ENCODE peak calls at places on chromosomes 11 and 22, in seven cellular contexts. D is cardiac muscle cell, S is kidney epithelial cell, E is testis, B is AG10803, I is A549, Z is choroid plexus epithelial cell. N is an unnamed sample.

GRCh38 chr22:42376721-42377177 is 55.5 kb downstream of the NFAM1 start:
- DNase-seq in S (no peak), D (peak), I (no peak), Z (peak), E (peak), B (peak), N (peak)

GRCh38 chr11:73465019-73465675 is 88.9 kb downstream of the RELT start:
- DNase-seq in Z (no peak), D (no peak), E (no peak), I (no peak), B (peak), S (no peak), N (peak)

GRCh38 chr11:8017894-8018741 is 31.0 kb downstream of the EIF3F start:
- DNase-seq in S (no peak), Z (peak), B (peak), E (peak), I (no peak), D (no peak), N (peak)

GRCh38 chr11:94525933-94526332 is 13.7 kb downstream of the C11orf97 start:
- DNase-seq in E (peak), I (no peak), Z (peak), D (peak), S (peak), B (peak), N (peak)

GRCh38 chr11:42034821-42035220 is 575.4 kb upstream of the LRRC4C start:
- DNase-seq in S (no peak), B (no peak), E (no peak), Z (no peak), I (no peak), D (no peak), N (no peak)

GRCh38 chr22:19884161-19884953 is 29.7 kb upstream of the GNB1L start:
- DNase-seq in I (no peak), E (no peak), S (no peak), B (peak), Z (no peak), D (no peak), N (no peak)

GRCh38 chr11:101127348-101127698 is 2.3 kb downstream of the PGR start:
- DNase-seq in I (no peak), S (no peak), D (peak), Z (no peak), B (no peak), E (peak), N (no peak)

GRCh38 chr22:36289406-36289870 is 36.5 kb downstream of the APOL1 start:
- DNase-seq in Z (no peak), E (no peak), I (no peak), B (no peak), D (no peak), S (no peak), N (no peak)

GRCh38 chr11:2728663-2729332 is 29.0 kb upstream of the KCNQ1OT1 start:
- DNase-seq in Z (no peak), I (no peak), S (no peak), D (no peak), E (no peak), B (no peak), N (no peak)

GRCh38 chr11:76574406-76574805 is 96.1 kb downstream of the LRRC32 start:
- DNase-seq in S (no peak), B (peak), D (no peak), E (no peak), I (no peak), Z (peak), N (no peak)

GRCh38 chr11:134261626-134262488 is 8.5 kb downstream of the ACAD8 start:
- DNase-seq in B (peak), D (peak), I (peak), S (no peak), E (peak), Z (peak), N (peak)

GRCh38 chr11:74169736-74170458 is 905 bp downstream of the C2CD3 start:
- DNase-seq in E (no peak), Z (no peak), S (no peak), D (no peak), I (no peak), B (no peak), N (no peak)

GRCh38 chr11:115081972-115082371 is 403.6 kb downstream of the NXPE2 start:
- DNase-seq in D (no peak), B (no peak), I (no peak), S (no peak), Z (no peak), E (no peak), N (no peak)

GRCh38 chr11:1354125-1354938 is 35.4 kb upstream of the BRSK2 start:
- DNase-seq in D (no peak), I (no peak), S (no peak), Z (no peak), B (no peak), E (no peak), N (no peak)

GRCh38 chr22:37607010-37607911 is 1.4 kb upstream of the GGA1 start:
- DNase-seq in I (peak), E (peak), Z (peak), B (peak), D (peak), S (peak), N (peak)
- H3K4me3 ChIP-seq in I (peak), E (peak), Z (peak), B (peak), D (peak), S (peak), N (peak)

DNA sequence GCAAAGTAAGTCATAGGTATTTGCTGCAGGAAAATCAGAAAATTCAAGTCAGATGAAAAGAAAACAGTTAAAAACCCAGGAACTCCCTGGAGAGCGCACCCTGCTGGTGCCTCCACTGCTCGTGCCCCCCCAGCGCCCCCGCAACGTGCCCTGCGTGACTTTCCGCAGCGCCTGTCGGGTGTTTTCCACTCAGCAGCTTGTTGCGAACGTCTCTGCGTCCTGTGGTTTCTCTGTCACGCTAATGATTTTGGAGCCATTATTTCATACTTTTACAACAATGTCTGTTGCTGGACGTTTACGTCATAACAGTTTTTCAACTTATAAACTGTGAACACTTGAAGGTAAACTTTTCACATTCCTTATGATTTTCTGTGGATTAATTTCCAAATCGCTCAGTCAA is 5.0 kb downstream of the CRELD2 start:
- DNase-seq in I (no peak), S (no peak), D (no peak), E (no peak), B (no peak), Z (no peak), N (no peak)
- TF ChIP-seq CTCF in I (no peak), S (peak), D (no peak), E (no peak), B (no peak), Z (peak), N (no peak)

GRCh38 chr11:59666969-59667368 is 1.9 kb downstream of the PATL1 start:
- DNase-seq in S (no peak), D (no peak), E (no peak), B (peak), I (no peak), Z (peak), N (peak)
- H3K4me3 ChIP-seq in S (no peak), D (no peak), E (no peak), B (peak), I (no peak), Z (peak), N (peak)

GRCh38 chr11:18927550-18928322 is 11.5 kb downstream of the MRGPRX1 start:
- DNase-seq in I (no peak), B (no peak), D (no peak), Z (no peak), E (no peak), S (no peak), N (no peak)
- TF ChIP-seq CTCF in I (no peak), B (no peak), D (no peak), Z (no peak), E (no peak), S (no peak), N (no peak)

DNA sequence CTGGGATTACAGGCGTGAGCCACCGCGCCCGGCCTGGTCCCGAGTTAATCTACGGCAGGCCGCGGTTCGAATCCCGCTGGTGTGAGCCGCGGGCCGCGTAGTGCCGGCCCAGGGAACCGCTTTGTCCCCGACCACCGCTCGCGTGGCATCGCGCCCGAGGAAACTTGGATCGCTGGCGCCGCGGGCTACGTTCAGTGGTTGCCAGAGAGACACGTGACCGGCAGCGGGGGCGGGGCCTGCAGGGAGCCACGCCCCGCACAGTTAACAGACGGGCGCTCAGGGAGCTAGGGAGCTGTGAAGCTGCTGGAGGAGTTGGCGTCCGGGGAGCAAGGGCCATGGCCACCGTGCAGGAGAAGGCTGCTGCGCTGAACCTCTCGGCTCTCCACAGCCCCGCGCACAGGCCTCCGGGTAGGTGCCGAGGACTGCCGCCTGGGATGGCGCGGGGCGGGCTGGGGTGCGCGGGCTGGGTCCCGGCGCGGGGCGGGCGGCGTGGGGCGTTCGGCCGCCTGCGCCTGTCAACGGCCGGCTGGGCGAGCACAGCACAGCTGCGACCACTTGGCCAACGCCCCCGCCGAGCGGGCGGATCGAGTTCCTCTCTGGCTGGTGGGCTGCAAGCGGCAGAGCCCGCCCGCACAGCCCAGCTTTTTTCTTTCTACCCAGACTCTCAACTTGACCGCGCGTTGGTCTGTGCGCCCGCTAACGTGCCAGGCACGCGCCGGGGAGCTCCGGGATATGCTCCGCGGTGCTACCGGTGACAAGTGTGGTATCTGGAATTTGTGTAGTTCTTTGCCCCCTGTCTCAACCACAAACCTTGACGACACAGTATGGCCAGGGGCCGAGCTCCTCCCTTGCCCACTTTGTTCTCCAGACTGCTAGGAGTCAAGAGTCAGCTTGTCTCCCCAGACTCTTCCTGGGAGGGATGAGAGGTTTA is at the start of gene DEPDC7:
- DNase-seq in E (peak), Z (peak), I (peak), B (peak), S (no peak), D (peak), N (peak)
- H3K4me3 ChIP-seq in E (peak), Z (peak), I (peak), B (peak), S (peak), D (peak), N (peak)

DNA sequence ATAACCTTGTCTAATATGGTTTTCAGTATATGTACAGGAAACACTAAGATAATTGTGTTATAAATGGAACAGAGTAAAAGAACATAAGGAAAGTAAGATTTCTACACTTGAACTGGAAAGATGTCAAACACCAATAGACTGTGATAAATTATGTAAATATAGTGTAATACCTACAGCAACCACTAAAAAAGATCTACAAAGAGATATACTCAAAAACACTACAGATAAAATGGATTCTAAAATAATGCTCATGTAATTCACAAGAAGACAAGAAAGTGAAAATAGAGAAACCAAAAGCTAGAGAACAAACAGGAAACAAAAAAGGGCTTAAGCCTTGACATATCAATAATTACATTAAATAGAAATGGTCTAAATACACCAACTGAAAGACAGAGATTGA is 30.9 kb downstream of the DEUP1 start:
- DNase-seq in D (no peak), S (no peak), Z (no peak), E (no peak), I (no peak), B (no peak), N (no peak)
- TF ChIP-seq CTCF in D (no peak), S (no peak), Z (no peak), E (peak), I (no peak), B (no peak), N (no peak)

N was measured in fibroblast of mammary gland.